ENCODE peak calls at places on chromosomes 3 and 15, in five cellular contexts. K, W, T, Z and C are unnamed samples.

GRCh38 chr3:72265250-72265649 is 480.3 kb upstream of the PROK2 start:
- DNase-seq in K (no peak), Z (no peak), W (no peak), T (no peak), C (no peak)

GRCh38 chr3:4800595-4800994 is 178.6 kb upstream of the BHLHE40 start:
- DNase-seq in T (no peak), W (no peak), K (no peak), Z (no peak), C (no peak)

GRCh38 chr15:73273181-73274002 is 95.4 kb downstream of the HCN4 start:
- DNase-seq in T (peak), W (peak), K (peak), Z (peak), C (peak)

GRCh38 chr3:49357466-49358216 is 512 bp downstream of the GPX1 start:
- DNase-seq in Z (no peak), W (peak), K (no peak), T (no peak), C (no peak)

GRCh38 chr15:91469627-91470567 is 369.8 kb downstream of the SV2B start:
- DNase-seq in W (peak), T (no peak), Z (no peak), K (no peak), C (no peak)

GRCh38 chr3:44848634-44849033 is 13.1 kb upstream of the TMEM42 start:
- DNase-seq in K (no peak), T (no peak), Z (no peak), W (no peak), C (no peak)

GRCh38 chr15:31083394-31083790 is 18.1 kb downstream of the TRPM1 start:
- DNase-seq in Z (no peak), K (no peak), W (no peak), T (no peak), C (no peak)

GRCh38 chr15:70491183-70491621 is 272.2 kb downstream of the UACA start:
- DNase-seq in T (no peak), Z (peak), K (no peak), W (peak), C (no peak)

GRCh38 chr15:96158938-96159337 is 171.6 kb upstream of the NR2F2 start:
- DNase-seq in T (no peak), Z (no peak), W (no peak), K (no peak), C (no peak)

GRCh38 chr3:9059489-9060400 is 96.5 kb upstream of the RAD18 start:
- DNase-seq in T (no peak), W (no peak), K (no peak), Z (no peak), C (no peak)

GRCh38 chr15:58539548-58539947 is 107.8 kb downstream of the LIPC start:
- DNase-seq in K (no peak), W (no peak), T (no peak), Z (no peak), C (no peak)

GRCh38 chr15:69359724-69360123 is 54.4 kb upstream of the KIF23 start:
- DNase-seq in Z (no peak), T (no peak), K (peak), W (no peak), C (no peak)

GRCh38 chr3:172061724-172062184 is 22.4 kb downstream of the FNDC3B start:
- DNase-seq in K (no peak), Z (no peak), W (no peak), T (no peak), C (no peak)

GRCh38 chr15:78598348-78598747 is 22.4 kb downstream of the CHRNA3 start:
- DNase-seq in Z (no peak), W (no peak), T (no peak), K (no peak), C (no peak)

GRCh38 chr3:194446172-194446571 is 40.6 kb downstream of the ATP13A3 start:
- DNase-seq in W (no peak), T (no peak), K (no peak), Z (no peak), C (no peak)

GRCh38 chr3:46372492-46373359 is 2.0 kb downstream of the CCR5 start:
- DNase-seq in K (no peak), W (peak), Z (no peak), T (peak), C (no peak)

GRCh38 chr15:101611580-101612299 is 40.4 kb downstream of the TM2D3 start:
- DNase-seq in Z (no peak), W (no peak), T (no peak), K (no peak), C (no peak)

GRCh38 chr15:99390667-99391066 is 139.4 kb downstream of the LRRC28 start:
- DNase-seq in W (no peak), T (no peak), Z (no peak), K (no peak), C (no peak)

GRCh38 chr3:87333393-87333892 is 57.1 kb upstream of the POU1F1 start:
- DNase-seq in K (no peak), Z (no peak), T (no peak), W (no peak), C (no peak)

GRCh38 chr3:87359025-87359424 is 82.6 kb upstream of the POU1F1 start:
- DNase-seq in K (no peak), T (no peak), W (no peak), Z (no peak), C (no peak)

GRCh38 chr15:70251246-70251990 is 153.7 kb upstream of the TLE3 start:
- DNase-seq in W (no peak), Z (no peak), K (no peak), T (no peak), C (no peak)

GRCh38 chr3:146590521-146590920 is 14.6 kb downstream of the PLSCR5 start:
- DNase-seq in W (no peak), Z (no peak), K (peak), T (no peak), C (no peak)

GRCh38 chr15:85520650-85521049 is 140.2 kb downstream of the AKAP13 start:
- DNase-seq in K (no peak), T (no peak), Z (no peak), W (no peak), C (no peak)

GRCh38 chr15:69161878-69162213 is 1.4 kb downstream of the GLCE start:
- DNase-seq in W (no peak), T (no peak), Z (no peak), K (no peak), C (no peak)

GRCh38 chr3:37993811-37994638 is 3.4 kb downstream of the VILL start:
- DNase-seq in Z (peak), T (peak), W (peak), K (no peak), C (no peak)

GRCh38 chr3:18190646-18191045 is 234.5 kb downstream of the SATB1 start:
- DNase-seq in K (no peak), Z (no peak), T (no peak), W (no peak), C (no peak)

GRCh38 chr15:90871716-90872480 is 3.5 kb downstream of the FURIN start:
- DNase-seq in Z (peak), K (no peak), T (no peak), W (peak), C (peak)